ENCODE peak calls at places on chromosomes 11 and 22, in eight cellular contexts. W is T-helper 2 cell, E is AG09309, Y is H4, Z is mucosa of descending colon, O is NCI-H1092 treated with DMSO at 0.1 percent for 48 hours, T is NCI-H524, K is T-cell. S is an unnamed sample.
A peak's percentile ranks its signal among the peaks of the same experiment; 100 is the strongest.

GRCh38 chr22:26374645-26375044 is 54.4 kb upstream of the ASPHD2 start:
- DNase-seq in W (no peak), E (no peak), Y (no peak), Z (no peak), O (no peak), T (no peak), K (no peak), S (no peak)

GRCh38 chr11:65869643-65870306 is 2.8 kb downstream of the EFEMP2 start:
- DNase-seq in W (no peak), E (no peak), Y (no peak), Z (no peak), O (no peak), T (no peak), K (no peak), S (no peak)

GRCh38 chr11:12123799-12124198 is 13.4 kb downstream of the MICAL2 start:
- DNase-seq in W (no peak), E (no peak), Y (no peak), Z (no peak), O (no peak), T (no peak), K (no peak), S (no peak)

GRCh38 chr11:86678296-86678695 is 5.9 kb upstream of the ME3 start:
- DNase-seq in W (no peak), E (no peak), Y (no peak), Z (no peak), O (no peak), T (peak; percentile 14), K (no peak), S (no peak)

GRCh38 chr11:124644426-124645280 is 22.0 kb downstream of the TBRG1 start:
- DNase-seq in W (peak; percentile 19), E (no peak), Y (peak; percentile 75), Z (peak; percentile 54), O (peak; percentile 78), T (peak; percentile 64), K (peak; percentile 22), S (peak; percentile 71)

GRCh38 chr22:49893025-49893424 is 25.2 kb downstream of the ALG12 start:
- DNase-seq in W (no peak), E (no peak), Y (no peak), Z (no peak), O (no peak), T (no peak), K (no peak), S (no peak)

GRCh38 chr22:46031066-46031465 is 54.1 kb upstream of the WNT7B start:
- DNase-seq in W (no peak), E (no peak), Y (no peak), Z (no peak), O (no peak), T (no peak), K (no peak), S (no peak)

GRCh38 chr11:121892131-121892681 is 223.8 kb downstream of the BLID start:
- DNase-seq in W (no peak), E (peak; percentile 83), Y (no peak), Z (no peak), O (no peak), T (no peak), K (no peak), S (no peak)

GRCh38 chr11:21446939-21447590 is 745.8 kb upstream of the ANO5 start:
- DNase-seq in W (no peak), E (no peak), Y (no peak), Z (no peak), O (no peak), T (no peak), K (no peak), S (no peak)

GRCh38 chr11:64743591-64744543 is at the start of gene RASGRP2:
- DNase-seq in W (peak; percentile 81), E (no peak), Y (no peak), Z (peak; percentile 86), O (no peak), T (no peak), K (peak; percentile 91), S (peak; percentile 79)

GRCh38 chr11:15170698-15171097 is 56.0 kb downstream of the INSC start:
- DNase-seq in W (no peak), E (no peak), Y (no peak), Z (no peak), O (no peak), T (no peak), K (no peak), S (no peak)

GRCh38 chr11:20597137-20597923 is 2.1 kb upstream of the SLC6A5 start:
- DNase-seq in W (no peak), E (no peak), Y (no peak), Z (no peak), O (no peak), T (no peak), K (no peak), S (no peak)

GRCh38 chr11:2559527-2560311 is 114.9 kb downstream of the KCNQ1 start:
- DNase-seq in W (no peak), E (no peak), Y (no peak), Z (peak; percentile 19), O (no peak), T (no peak), K (no peak), S (no peak)

GRCh38 chr11:132205496-132205895 is 835.1 kb downstream of the NTM start:
- DNase-seq in W (no peak), E (no peak), Y (no peak), Z (no peak), O (no peak), T (no peak), K (no peak), S (no peak)

GRCh38 chr11:73359341-73359740 is 16.9 kb upstream of the RELT start:
- DNase-seq in W (no peak), E (peak; percentile 38), Y (no peak), Z (no peak), O (no peak), T (no peak), K (no peak), S (no peak)

GRCh38 chr22:30717331-30717921 is 22.8 kb downstream of the OSBP2 start:
- DNase-seq in W (no peak), E (peak; percentile 37), Y (no peak), Z (no peak), O (no peak), T (no peak), K (no peak), S (no peak)

GRCh38 chr11:105111145-105111944 is 28.2 kb downstream of the CARD18 start:
- DNase-seq in W (no peak), E (no peak), Y (no peak), Z (no peak), O (no peak), T (no peak), K (no peak), S (no peak)

GRCh38 chr11:61082931-61083531 is 19.3 kb upstream of the CD5 start:
- DNase-seq in W (no peak), E (no peak), Y (no peak), Z (no peak), O (no peak), T (no peak), K (peak; percentile 39), S (no peak)

GRCh38 chr11:127939000-127939399 is 648.4 kb downstream of the ETS1 start:
- DNase-seq in W (no peak), E (no peak), Y (no peak), Z (no peak), O (no peak), T (no peak), K (no peak), S (no peak)

GRCh38 chr11:10606536-10607208 is 38.2 kb upstream of the LYVE1 start:
- DNase-seq in W (no peak), E (peak; percentile 28), Y (no peak), Z (no peak), O (no peak), T (no peak), K (no peak), S (no peak)

GRCh38 chr11:31810779-31811647 is at the start of gene PAX6:
- DNase-seq in W (peak; percentile 34), E (no peak), Y (no peak), Z (peak; percentile 51), O (peak; percentile 88), T (peak; percentile 61), K (no peak), S (no peak)

GRCh38 chr11:110645253-110645652 is 67.0 kb downstream of the ARHGAP20 start:
- DNase-seq in W (no peak), E (no peak), Y (no peak), Z (no peak), O (no peak), T (no peak), K (no peak), S (no peak)

GRCh38 chr22:37661160-37661924 is 2.8 kb downstream of the PDXP start:
- DNase-seq in W (no peak), E (no peak), Y (peak; percentile 51), Z (no peak), O (peak; percentile 43), T (peak; percentile 89), K (peak; percentile 45), S (no peak)

GRCh38 chr22:36864454-36865215 is 3.8 kb downstream of the NCF4 start:
- DNase-seq in W (no peak), E (no peak), Y (no peak), Z (no peak), O (no peak), T (no peak), K (no peak), S (no peak)

GRCh38 chr11:63508009-63508408 is 2.1 kb downstream of the LGALS12 start:
- DNase-seq in W (no peak), E (no peak), Y (peak; percentile 44), Z (no peak), O (peak; percentile 26), T (no peak), K (no peak), S (peak; percentile 46)

GRCh38 chr11:65946655-65947054 is 1.4 kb downstream of the TSGA10IP start:
- DNase-seq in W (no peak), E (no peak), Y (no peak), Z (no peak), O (no peak), T (no peak), K (no peak), S (no peak)

GRCh38 chr22:38027487-38027886 is 29.7 kb upstream of the PICK1 start:
- DNase-seq in W (no peak), E (no peak), Y (no peak), Z (no peak), O (no peak), T (no peak), K (no peak), S (no peak)

GRCh38 chr11:8259316-8259995 is 4.2 kb downstream of the LMO1 start:
- DNase-seq in W (no peak), E (no peak), Y (no peak), Z (no peak), O (no peak), T (no peak), K (no peak), S (no peak)

GRCh38 chr11:77879218-77879617 is 58.3 kb downstream of the AAMDC start:
- DNase-seq in W (no peak), E (no peak), Y (no peak), Z (no peak), O (no peak), T (peak; percentile 3), K (no peak), S (no peak)

GRCh38 chr22:45083659-45084305 is 74.0 kb upstream of the PHF21B start:
- DNase-seq in W (no peak), E (peak; percentile 48), Y (peak; percentile 72), Z (no peak), O (no peak), T (peak; percentile 44), K (no peak), S (peak; percentile 34)

GRCh38 chr11:67052891-67053290 is 3.8 kb upstream of the RHOD start:
- DNase-seq in W (no peak), E (no peak), Y (no peak), Z (no peak), O (no peak), T (no peak), K (no peak), S (no peak)

GRCh38 chr22:38956551-38956950 is 858 bp upstream of the APOBEC3A start:
- DNase-seq in W (no peak), E (no peak), Y (no peak), Z (peak; percentile 37), O (no peak), T (no peak), K (no peak), S (no peak)

GRCh38 chr22:45807156-45807915 is 135.7 kb downstream of the ATXN10 start:
- DNase-seq in W (no peak), E (no peak), Y (peak; percentile 69), Z (no peak), O (no peak), T (no peak), K (no peak), S (no peak)

GRCh38 chr11:6333112-6333511 is 12.8 kb upstream of the CAVIN3 start:
- DNase-seq in W (no peak), E (no peak), Y (no peak), Z (no peak), O (peak; percentile 27), T (no peak), K (no peak), S (no peak)